ENCODE peak calls at places on chromosomes 4 and X, in eight cellular contexts. S is sigmoid colon, T is transverse colon, D is uterus, X is ovary, E is tibial nerve, Q is A549, V is HepG2. G is an unnamed sample.

GRCh38 chr4:80336582-80336981 is 1.1 kb downstream of the CFAP299 start:
- DNase-seq in D (no peak), E (no peak), T (peak; percentile 14), X (no peak), S (peak; percentile 57), V (peak; percentile 13), Q (peak; percentile 2), G (no peak)

GRCh38 chr4:184350213-184350817 is 124.0 kb downstream of the IRF2 start:
- DNase-seq in E (no peak), Q (no peak), V (no peak), D (no peak), S (no peak), X (no peak), T (no peak), G (no peak)

GRCh38 chr4:89752932-89753598 is 83.9 kb downstream of the SNCA start:
- DNase-seq in E (no peak), Q (no peak), S (peak; percentile 69), V (no peak), T (no peak), D (peak; percentile 48), X (peak; percentile 48), G (no peak)

GRCh38 chr4:48710446-48711209 is 69.5 kb downstream of the FRYL start:
- DNase-seq in D (no peak), T (no peak), V (no peak), S (no peak), Q (no peak), X (no peak), E (no peak), G (no peak)

GRCh38 chr4:105520819-105521790 is 31.3 kb upstream of the ARHGEF38 start:
- DNase-seq in E (peak; percentile 69), Q (peak; percentile 21), V (peak; percentile 35), X (no peak), S (no peak), T (peak; percentile 45), D (no peak), G (peak; percentile 53)

GRCh38 chr4:153153339-153153851 is 50.8 kb upstream of the TRIM2 start:
- DNase-seq in Q (peak; percentile 37), X (peak; percentile 15), D (peak; percentile 26), T (peak; percentile 72), S (no peak), V (no peak), E (no peak), G (peak; percentile 77)

GRCh38 chrX:105314468-105314867 is 94.0 kb upstream of the TEX13A start:
- DNase-seq in S (no peak), D (no peak), V (no peak), X (no peak), Q (no peak), T (no peak), E (no peak), G (no peak)

GRCh38 chr4:64539234-64539849 is 130.1 kb upstream of the TECRL start:
- DNase-seq in Q (peak; percentile 15), E (peak; percentile 13), X (peak; percentile 12), V (peak; percentile 55), T (peak; percentile 22), S (no peak), D (no peak), G (peak; percentile 49)

GRCh38 chr4:121938282-121939092 is 13.4 kb downstream of the TRPC3 start:
- DNase-seq in Q (no peak), X (no peak), T (no peak), V (peak; percentile 12), E (no peak), D (no peak), S (no peak), G (no peak)

GRCh38 chr4:112289407-112290253 is 3.9 kb upstream of the TIFA start:
- DNase-seq in T (no peak), V (no peak), Q (no peak), E (no peak), D (no peak), X (no peak), S (no peak), G (no peak)

GRCh38 chr4:143302526-143302925 is 34.1 kb upstream of the GAB1 start:
- DNase-seq in E (no peak), Q (no peak), T (no peak), X (no peak), S (no peak), D (no peak), V (no peak), G (no peak)

GRCh38 chr4:108651068-108651794 is 832 bp downstream of the OSTC start:
- DNase-seq in T (no peak), X (no peak), Q (peak; percentile 18), E (no peak), D (no peak), V (peak; percentile 60), S (no peak), G (no peak)

GRCh38 chr4:13844740-13845139 is 217.2 kb upstream of the BOD1L1 start:
- DNase-seq in V (no peak), X (no peak), E (no peak), D (no peak), S (no peak), Q (no peak), T (no peak), G (no peak)

GRCh38 chrX:23797371-23798128 is 14.6 kb downstream of the SAT1 start:
- DNase-seq in Q (no peak), E (no peak), T (no peak), X (no peak), V (no peak), D (no peak), S (no peak), G (no peak)

GRCh38 chr4:56077676-56078075 is 128.9 kb downstream of the CEP135 start:
- DNase-seq in V (no peak), S (no peak), T (no peak), E (no peak), Q (no peak), X (no peak), D (no peak), G (no peak)

GRCh38 chr4:161828061-161828460 is 335.7 kb downstream of the FSTL5 start:
- DNase-seq in Q (no peak), V (no peak), D (no peak), E (no peak), X (no peak), S (no peak), T (no peak), G (no peak)

GRCh38 chr4:158236304-158237030 is 26.2 kb downstream of the TMEM144 start:
- DNase-seq in E (no peak), T (no peak), S (no peak), D (no peak), V (no peak), Q (no peak), X (no peak), G (no peak)

GRCh38 chr4:78480286-78480685 is 71.3 kb upstream of the ANXA3 start:
- DNase-seq in X (no peak), T (no peak), D (no peak), V (no peak), S (no peak), E (no peak), Q (no peak), G (no peak)

DNA sequence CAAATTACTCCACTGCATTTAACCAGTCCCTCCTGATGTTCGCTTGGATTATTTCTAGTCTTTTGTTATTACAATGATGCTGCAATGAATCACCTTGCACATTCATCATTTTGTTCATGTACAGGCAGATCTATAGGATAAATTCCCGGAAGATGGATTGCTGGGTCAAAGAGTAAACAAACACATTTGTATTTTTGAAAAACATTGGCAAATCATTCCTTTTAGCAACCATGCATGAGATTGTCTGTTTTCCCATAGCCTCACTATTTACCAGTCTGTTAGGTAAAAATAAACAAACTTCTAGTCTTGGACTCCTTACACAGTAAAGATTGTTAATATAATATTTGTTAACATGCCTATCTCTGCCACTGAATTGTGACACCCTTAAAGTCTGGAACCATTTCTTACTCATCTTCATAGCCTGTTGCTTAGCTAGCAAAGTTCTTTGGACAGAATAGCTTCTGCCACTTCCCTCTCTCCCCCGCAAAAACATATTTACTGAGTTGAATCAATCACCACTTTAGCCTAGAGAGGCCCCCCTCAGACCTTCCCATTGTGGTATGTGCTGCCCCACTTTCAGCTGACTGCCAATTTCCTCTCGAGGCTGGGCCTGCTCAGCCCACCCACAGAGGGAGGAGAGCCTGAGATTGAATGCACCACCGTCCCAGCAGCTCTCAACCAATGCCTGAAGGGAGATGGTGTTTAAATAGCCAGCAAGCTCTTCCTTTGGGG is 108.4 kb upstream of the ATXN3L start:
- DNase-seq in X (no peak), V (no peak), D (no peak), S (no peak), Q (peak; percentile 24), E (no peak), T (no peak), G (no peak)
- H3K27ac ChIP-seq in X (no peak overlapping the region), V (no peak overlapping the region), D (peak overlapping the region; percentile 30), S (no peak overlapping the region), Q (peak overlapping the region; percentile 93), E (no peak overlapping the region), T (no peak overlapping the region), G (no peak overlapping the region)

GRCh38 chrX:72271812-72272211 is 5.2 kb downstream of the RPS4X start:
- DNase-seq in E (no peak), V (no peak), T (no peak), Q (no peak), S (no peak), D (no peak), X (no peak), G (no peak)
- TF ChIP-seq POLR2A in E (no peak), V (no peak), T (no peak), Q (no peak), S (no peak), D (no peak), X (no peak), G (no peak)

DNA sequence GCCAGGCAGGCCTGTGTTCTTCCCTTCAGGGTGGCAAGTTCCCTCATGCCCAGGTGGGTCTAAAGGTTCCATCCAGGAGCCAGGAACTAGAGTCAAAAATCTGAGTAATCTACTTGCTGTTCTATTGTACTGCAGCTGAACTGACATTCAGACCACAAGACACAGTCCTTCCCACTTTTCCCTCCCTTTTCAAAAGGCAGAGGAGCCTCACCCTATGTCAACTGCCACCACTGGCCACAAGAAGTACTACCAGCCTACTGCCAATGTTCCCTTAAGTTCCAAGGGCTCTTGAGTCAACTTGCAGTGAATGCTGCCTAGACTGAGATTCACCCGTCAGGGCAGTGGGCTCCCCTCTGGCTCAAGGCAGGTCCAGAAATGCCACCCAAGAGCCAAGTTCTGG is 133.5 kb downstream of the FAM47B start:
- DNase-seq in E (no peak), S (no peak), D (no peak), X (no peak), V (no peak), Q (no peak), T (no peak), G (no peak)
- H3K4me3 ChIP-seq in E (no peak overlapping the region), S (no peak overlapping the region), D (no peak overlapping the region), X (no peak overlapping the region), V (no peak overlapping the region), Q (no peak overlapping the region), T (no peak overlapping the region), G (no peak overlapping the region)

GRCh38 chr4:87025023-87025613 is 90.3 kb downstream of the AFF1 start:
- DNase-seq in S (no peak), D (no peak), T (no peak), V (no peak), E (no peak), X (no peak), Q (no peak), G (no peak)
- H3K27ac ChIP-seq in S (peak overlapping the region; percentile 87), D (peak overlapping the region; percentile 79), T (peak overlapping the region; percentile 66), V (no peak overlapping the region), E (peak overlapping the region; percentile 88), X (no peak overlapping the region), Q (peak overlapping the region; percentile 71), G (no peak overlapping the region)

G was measured in Peyer's patch.